ENCODE peak calls at places on chromosomes 12 and 14, in four cellular contexts. H is HepG2, P is H1, O is GM12878. U is an unnamed sample.

GRCh38 chr12:9198012-9198411 is 10.2 kb downstream of the PZP start:
- DNase-seq in H (no peak), P (no peak), O (no peak), U (no peak)

GRCh38 chr12:95605875-95606274 is 54.6 kb upstream of the USP44 start:
- DNase-seq in H (peak; percentile 20), P (no peak), O (no peak), U (no peak)

GRCh38 chr12:109731806-109732205 is 18.2 kb downstream of the FAM222A start:
- DNase-seq in H (no peak), P (no peak), O (no peak), U (peak; percentile 41)

GRCh38 chr12:85182699-85183098 is 97.3 kb upstream of the ALX1 start:
- DNase-seq in H (no peak), P (no peak), O (no peak), U (no peak)

GRCh38 chr12:126747530-126748149 is 1519.3 kb upstream of the TMEM132C start:
- DNase-seq in H (peak; percentile 9), P (no peak), O (no peak), U (peak; percentile 69)

GRCh38 chr12:113547157-113547556 is 75.5 kb upstream of the LHX5 start:
- DNase-seq in H (no peak), P (no peak), O (no peak), U (no peak)

GRCh38 chr12:21026302-21026701 is 104.7 kb upstream of the SLCO1B1 start:
- DNase-seq in H (no peak), P (no peak), O (no peak), U (no peak)

GRCh38 chr12:91567100-91567485 is 384.5 kb upstream of the DCN start:
- DNase-seq in H (no peak), P (no peak), O (no peak), U (no peak)

GRCh38 chr12:96889273-96889933 is 17.7 kb upstream of the NEDD1 start:
- DNase-seq in H (no peak), P (no peak), O (no peak), U (no peak)
- TF ChIP-seq TCF12 in H (no peak), P (no peak), O (no peak), U (peak; percentile 85)

GRCh38 chr12:82474798-82475184 is 116.5 kb downstream of the METTL25 start:
- DNase-seq in H (no peak), P (no peak), O (no peak), U (no peak)
- TF ChIP-seq YY1 in H (no peak), P (no peak), O (no peak), U (no peak)

GRCh38 chr12:54723653-54724256 is 75.6 kb upstream of the DCD start:
- DNase-seq in H (no peak), P (no peak), O (no peak), U (no peak)
- TF ChIP-seq TCF12 in H (no peak), P (no peak), O (no peak), U (no peak)

DNA sequence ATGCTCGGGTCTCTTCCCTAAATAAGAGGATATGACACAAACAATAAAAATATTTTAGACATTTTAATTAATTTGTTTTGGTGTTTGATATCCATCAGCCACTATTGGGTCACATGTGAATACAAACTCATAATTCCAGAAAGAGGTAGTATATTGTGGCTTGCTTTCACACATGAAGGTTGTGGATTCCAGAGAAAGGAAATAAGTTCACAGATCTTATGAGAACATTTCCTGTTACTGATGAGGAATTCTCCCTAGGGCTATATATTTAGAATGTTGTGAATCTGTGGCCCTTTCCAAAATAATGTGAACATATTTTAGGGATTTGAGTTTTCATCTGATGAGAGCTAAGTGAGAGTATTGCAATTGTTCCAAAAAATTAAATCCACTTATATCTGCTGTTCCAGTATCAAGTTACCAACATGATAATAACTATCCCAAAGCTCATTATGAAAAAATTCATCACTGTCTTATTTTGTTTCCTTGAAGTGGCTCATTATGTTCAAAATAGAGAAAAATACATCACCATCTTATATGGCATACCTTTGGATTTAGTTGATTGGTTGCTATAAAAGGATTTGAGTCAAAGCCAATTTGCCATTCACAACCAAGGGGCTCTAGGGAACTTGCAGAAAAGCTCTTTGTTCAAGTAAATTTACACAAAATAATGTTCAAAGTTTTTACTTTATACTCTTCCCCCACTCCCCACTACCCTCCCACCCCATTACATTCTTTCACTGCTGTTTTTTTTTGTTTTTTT is 76.3 kb downstream of the MYRFL start:
- DNase-seq in H (no peak), P (no peak), O (no peak), U (no peak)
- TF ChIP-seq YY1 in H (no peak), P (no peak), O (no peak), U (no peak)

GRCh38 chr14:93949511-93950075 is 22.4 kb downstream of the FAM181A start:
- DNase-seq in H (no peak), P (no peak), O (no peak), U (no peak)

GRCh38 chr14:93953263-93953662 is 23.1 kb downstream of the ASB2 start:
- DNase-seq in H (peak; percentile 50), P (no peak), O (no peak), U (peak; percentile 42)

GRCh38 chr14:93952829-93953228 is 23.5 kb downstream of the ASB2 start:
- DNase-seq in H (no peak), P (no peak), O (no peak), U (no peak)

GRCh38 chr14:93951798-93952540 is 24.4 kb downstream of the ASB2 start:
- DNase-seq in H (no peak), P (no peak), O (no peak), U (no peak)

GRCh38 chr14:93950948-93951668 is 24.0 kb downstream of the FAM181A start:
- DNase-seq in H (no peak), P (no peak), O (no peak), U (no peak)
- TF ChIP-seq TCF12 in H (no peak), P (no peak), O (no peak), U (no peak)

GRCh38 chr12:76274699-76275098 is 73.5 kb downstream of the BBS10 start:
- DNase-seq in H (no peak), P (no peak), O (no peak), U (no peak)
- TF ChIP-seq YY1 in H (no peak), P (no peak), O (no peak), U (no peak)

GRCh38 chr12:3173008-3173553 is 95.9 kb downstream of the TSPAN9 start:
- DNase-seq in H (no peak), P (no peak), O (no peak), U (no peak)
- TF ChIP-seq TCF12 in H (no peak), P (no peak), O (no peak), U (no peak)

GRCh38 chr12:12560587-12561304 is 1.9 kb downstream of the DUSP16 start:
- DNase-seq in H (peak; percentile 92), P (no peak), O (peak; percentile 66), U (peak; percentile 41)
- TF ChIP-seq YY1 in H (no peak), P (no peak), O (no peak), U (no peak)

U was measured in SK-N-SH.